ENCODE peak calls at places on chromosomes 11 and 22, in four cellular contexts. Z is colonic mucosa; I is stimulated activated CD4-positive, alpha-beta T cell treated with anti-CD3 and anti-CD28 coated beads, TNF-alpha, amount 100 ng/mL, for 48 hours; D is HT-29. W is an unnamed sample.
A peak's percentile ranks its signal among the peaks of the same experiment; 100 is the strongest.

GRCh38 chr22:49619301-49619700 is 208.4 kb downstream of the BRD1 start:
- DNase-seq in Z (no peak), I (no peak), D (no peak), W (no peak)

GRCh38 chr11:43517518-43517917 is 158.8 kb downstream of the TTC17 start:
- DNase-seq in Z (no peak), I (no peak), D (no peak), W (no peak)

GRCh38 chr11:10109836-10110235 is 184.2 kb downstream of the SBF2 start:
- DNase-seq in Z (no peak), I (no peak), D (no peak), W (no peak)

GRCh38 chr11:73295259-73295995 is 12.6 kb upstream of the ARHGEF17 start:
- DNase-seq in Z (peak; percentile 78), I (peak; percentile 74), D (peak; percentile 91), W (peak; percentile 72)

GRCh38 chr11:65539401-65540289 is 14.8 kb downstream of the SCYL1 start:
- DNase-seq in Z (peak; percentile 88), I (peak; percentile 21), D (peak; percentile 87), W (no peak)

GRCh38 chr11:74306440-74307175 is 4.8 kb downstream of the P4HA3 start:
- DNase-seq in Z (no peak), I (no peak), D (no peak), W (no peak)

GRCh38 chr11:109733245-109733644 is 311.3 kb downstream of the C11orf87 start:
- DNase-seq in Z (no peak), I (no peak), D (no peak), W (no peak)

GRCh38 chr11:32416301-32416700 is 19.0 kb downstream of the WT1 start:
- DNase-seq in Z (no peak), I (no peak), D (no peak), W (no peak)

GRCh38 chr11:109424893-109425292 is 2.9 kb downstream of the C11orf87 start:
- DNase-seq in Z (peak; percentile 27), I (no peak), D (peak; percentile 46), W (no peak)